ENCODE peak calls at places on chromosomes 2 and 18, in four cellular contexts. P is IMR-90, G is K562, H is GM12878. X is an unnamed sample.

GRCh38 chr18:9522952-9523351 is 47.6 kb downstream of the RALBP1 start:
- DNase-seq in H (no peak), P (no peak), G (no peak), X (no peak)

GRCh38 chr18:79732721-79733025 is 53.1 kb downstream of the CTDP1 start:
- DNase-seq in P (no peak), H (no peak), G (no peak), X (no peak)

GRCh38 chr18:28115149-28115550 is 61.8 kb downstream of the CDH2 start:
- DNase-seq in G (no peak), P (peak), H (no peak), X (peak)

GRCh38 chr2:151905963-151906632 is 77.9 kb upstream of the ARL5A start:
- DNase-seq in G (no peak), P (no peak), H (peak), X (no peak)

GRCh38 chr2:72012886-72013574 is 134.6 kb downstream of the CYP26B1 start:
- DNase-seq in H (no peak), G (no peak), P (no peak), X (no peak)

GRCh38 chr2:51782874-51783765 is 751.2 kb upstream of the NRXN1 start:
- DNase-seq in H (no peak), G (no peak), P (peak), X (no peak)

GRCh38 chr2:164675698-164676097 is 54.4 kb upstream of the GRB14 start:
- DNase-seq in P (no peak), H (no peak), G (no peak), X (no peak)

GRCh38 chr18:62450546-62451395 is 72.1 kb upstream of the ZCCHC2 start:
- DNase-seq in H (no peak), P (peak), G (peak), X (peak)

GRCh38 chr18:61896767-61897166 is 4.0 kb upstream of the RNF152 start:
- DNase-seq in P (peak), G (no peak), H (no peak), X (peak)

GRCh38 chr2:84495539-84496146 is 20.7 kb upstream of the DNAH6 start:
- DNase-seq in P (peak), H (no peak), G (peak), X (peak)

GRCh38 chr2:23606968-23607367 is 222.0 kb downstream of the KLHL29 start:
- DNase-seq in G (no peak), P (peak), H (no peak), X (no peak)
- TF ChIP-seq FOS in G (no peak), P (peak), H (no peak), X (peak)

GRCh38 chr2:14866953-14867352 is 234.4 kb downstream of the LRATD1 start:
- DNase-seq in H (no peak), G (no peak), P (no peak), X (no peak)
- TF ChIP-seq FOS in H (no peak), G (no peak), P (no peak), X (no peak)

DNA sequence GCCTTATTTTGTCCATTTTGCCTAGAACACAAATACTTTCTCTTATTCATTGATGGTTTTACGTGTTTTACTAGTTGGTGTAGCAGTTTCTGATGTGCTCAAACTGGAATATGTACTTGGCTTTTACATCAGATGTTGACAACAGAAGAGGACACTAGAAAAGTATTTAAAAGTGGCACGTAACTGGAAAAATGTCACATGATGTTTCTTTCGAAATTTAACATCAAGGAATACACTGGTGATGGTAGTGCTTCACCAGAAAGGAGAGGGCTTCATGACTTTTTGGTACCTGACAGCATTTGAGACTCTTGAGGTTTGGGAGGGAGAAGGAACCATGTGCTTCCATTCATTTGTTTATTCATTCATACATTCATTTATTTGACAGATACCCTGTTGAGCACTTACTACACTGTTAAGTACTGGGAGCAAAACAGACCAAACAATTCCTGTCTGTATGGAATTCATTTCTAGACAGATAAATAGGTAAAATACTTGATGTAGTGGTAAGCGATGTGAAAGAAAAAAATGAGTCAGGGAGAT is 1.5 kb downstream of the GIGYF2 start:
- DNase-seq in H (no peak), G (no peak), P (no peak), X (no peak)
- TF ChIP-seq FOS in H (no peak), G (no peak), P (no peak), X (no peak)

DNA sequence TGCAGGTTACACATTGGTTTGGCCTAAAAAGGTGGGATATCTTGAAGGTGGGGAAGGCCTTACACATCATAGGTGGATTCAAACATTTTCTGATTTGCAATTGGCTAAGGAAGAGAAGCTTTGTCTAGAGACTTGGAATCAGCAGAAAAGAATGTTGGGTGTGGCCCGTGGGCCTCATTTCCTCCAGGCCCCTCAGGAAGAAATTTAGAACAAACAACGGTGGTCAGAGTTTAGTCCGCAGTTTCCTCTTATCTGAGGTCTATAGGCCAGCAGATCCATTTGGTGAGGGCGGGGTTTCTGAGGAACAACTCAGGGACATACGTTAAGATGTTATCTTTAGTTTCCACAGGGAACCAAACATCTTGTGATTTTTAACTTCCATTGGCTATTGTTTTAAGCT is 50.9 kb upstream of the AFF3 start:
- DNase-seq in G (no peak), P (no peak), H (no peak), X (peak)
- TF ChIP-seq FOS in G (no peak), P (no peak), H (no peak), X (peak)

DNA sequence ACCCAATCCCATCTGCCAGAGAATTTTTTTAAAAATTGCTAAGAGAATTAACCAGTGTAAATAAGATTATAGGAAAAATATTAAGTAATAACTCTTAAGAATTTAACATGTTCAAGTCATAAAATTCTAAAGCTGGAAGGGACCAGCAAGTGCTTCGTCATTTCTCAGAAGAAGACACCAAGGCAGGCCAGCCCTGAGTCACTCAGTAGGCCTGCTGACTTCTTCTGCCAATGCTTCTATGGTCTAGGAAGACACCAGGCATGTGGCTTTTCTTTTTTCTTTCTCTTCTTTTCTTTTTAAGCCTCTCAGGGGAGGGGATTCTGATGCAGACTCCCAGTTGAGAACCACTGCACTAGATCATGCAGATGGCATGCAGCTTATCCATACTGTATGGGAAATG is 11.6 kb downstream of the KCTD18 start:
- DNase-seq in P (no peak), H (no peak), G (no peak), X (no peak)
- TF ChIP-seq FOS in P (no peak), H (no peak), G (no peak), X (no peak)